ENCODE peak calls at places on chromosomes 12 and 14, in eight cellular contexts. K, I, U, E, H, A, X and M are unnamed samples.

GRCh38 chr12:3777206-3777809 is 24.4 kb upstream of the CRACR2A start:
- DNase-seq in K (peak), I (peak), U (peak), E (no peak), H (no peak), A (no peak), X (no peak), M (peak)

GRCh38 chr12:19031032-19031431 is 98.5 kb upstream of the PLEKHA5 start:
- DNase-seq in K (no peak), I (peak), U (peak), E (no peak), H (no peak), A (no peak), X (no peak), M (peak)

GRCh38 chr12:85182699-85183098 is 97.3 kb upstream of the ALX1 start:
- DNase-seq in K (peak), I (no peak), U (no peak), E (no peak), H (no peak), A (no peak), X (no peak), M (no peak)

GRCh38 chr14:20627337-20628032 is 14.0 kb downstream of the OR6S1 start:
- DNase-seq in K (no peak), I (no peak), U (peak), E (no peak), H (no peak), A (no peak), X (no peak), M (peak)

GRCh38 chr12:110744176-110744575 is 1.5 kb upstream of the PPP1CC start:
- DNase-seq in K (no peak), I (peak), U (peak), E (no peak), H (no peak), A (no peak), X (no peak), M (no peak)

GRCh38 chr12:11651785-11652184 is 2.3 kb downstream of the ETV6 start:
- DNase-seq in K (no peak), I (no peak), U (no peak), E (no peak), H (no peak), A (no peak), X (no peak), M (peak)

GRCh38 chr12:95605875-95606274 is 54.6 kb upstream of the USP44 start:
- DNase-seq in K (no peak), I (no peak), U (no peak), E (no peak), H (no peak), A (no peak), X (no peak), M (no peak)

GRCh38 chr12:1706284-1707016 is 15.6 kb downstream of the ADIPOR2 start:
- DNase-seq in K (no peak), I (no peak), U (no peak), E (no peak), H (no peak), A (no peak), X (no peak), M (peak)

GRCh38 chr12:1760566-1761382 is 59.6 kb upstream of the LRTM2 start:
- DNase-seq in K (no peak), I (no peak), U (peak), E (no peak), H (no peak), A (no peak), X (no peak), M (peak)

GRCh38 chr14:102055181-102055901 is 31.5 kb downstream of the HSP90AA1 start:
- DNase-seq in K (peak), I (peak), U (peak), E (no peak), H (no peak), A (no peak), X (no peak), M (peak)

GRCh38 chr14:102603293-102603907 is 11.0 kb downstream of the RCOR1 start:
- DNase-seq in K (no peak), I (no peak), U (no peak), E (no peak), H (no peak), A (no peak), X (no peak), M (no peak)

GRCh38 chr12:6888360-6888759 is 15.3 kb upstream of the SPSB2 start:
- DNase-seq in K (no peak), I (no peak), U (peak), E (no peak), H (no peak), A (no peak), X (no peak), M (peak)

GRCh38 chr12:27305673-27306504 is 26.7 kb upstream of the BMAL2 start:
- DNase-seq in K (peak), I (peak), U (peak), E (no peak), H (no peak), A (no peak), X (no peak), M (peak)

GRCh38 chr12:106455100-106455499 is 97.6 kb downstream of the POLR3B start:
- DNase-seq in K (no peak), I (no peak), U (no peak), E (no peak), H (no peak), A (no peak), X (no peak), M (no peak)

GRCh38 chr14:68365228-68365627 is 427.6 kb downstream of the ZFP36L1 start:
- DNase-seq in K (no peak), I (peak), U (peak), E (no peak), H (no peak), A (no peak), X (no peak), M (peak)

GRCh38 chr12:113244015-113244983 is 23.0 kb downstream of the TPCN1 start:
- DNase-seq in K (no peak), I (no peak), U (no peak), E (no peak), H (no peak), A (no peak), X (peak), M (peak)

GRCh38 chr14:42532194-42532593 is 925.5 kb downstream of the LRFN5 start:
- DNase-seq in K (no peak), I (no peak), U (no peak), E (no peak), H (no peak), A (no peak), X (no peak), M (no peak)

GRCh38 chr14:77988966-77989365 is 181.2 kb upstream of the NRXN3 start:
- DNase-seq in K (no peak), I (peak), U (no peak), E (no peak), H (peak), A (no peak), X (peak), M (peak)

GRCh38 chr12:8035440-8036010 is 3.0 kb downstream of the FOXJ2 start:
- DNase-seq in K (no peak), I (no peak), U (no peak), E (no peak), H (no peak), A (no peak), X (no peak), M (no peak)

GRCh38 chr14:54094765-54095164 is 138.1 kb upstream of the BMP4 start:
- DNase-seq in K (no peak), I (no peak), U (no peak), E (no peak), H (no peak), A (no peak), X (no peak), M (peak)

GRCh38 chr12:80756875-80757274 is 40.2 kb downstream of the MYF5 start:
- DNase-seq in K (no peak), I (no peak), U (no peak), E (no peak), H (no peak), A (no peak), X (no peak), M (peak)

GRCh38 chr12:7146906-7147305 is 16.7 kb downstream of the CLSTN3 start:
- DNase-seq in K (no peak), I (no peak), U (no peak), E (no peak), H (no peak), A (no peak), X (no peak), M (no peak)

GRCh38 chr14:66009104-66009503 is 477.1 kb upstream of the CCDC196 start:
- DNase-seq in K (peak), I (peak), U (peak), E (no peak), H (no peak), A (no peak), X (no peak), M (peak)

GRCh38 chr12:44835641-44836379 is 40.3 kb downstream of the NELL2 start:
- DNase-seq in K (no peak), I (no peak), U (peak), E (no peak), H (no peak), A (no peak), X (no peak), M (peak)

GRCh38 chr12:91432079-91432478 is 249.5 kb upstream of the DCN start:
- DNase-seq in K (peak), I (no peak), U (no peak), E (no peak), H (no peak), A (no peak), X (no peak), M (no peak)

GRCh38 chr12:47832263-47832933 is 12.7 kb upstream of the HDAC7 start:
- DNase-seq in K (no peak), I (no peak), U (no peak), E (no peak), H (no peak), A (no peak), X (no peak), M (no peak)